ENCODE peak calls at places on chromosomes 1 and 21, in five cellular contexts. One of them, this sample, is unnamed.

GRCh38 chr21:33136898-33137502 is 67.1 kb downstream of the OLIG1 start:
- DNase-seq in H9: no peak
- DNase-seq in IMR-90: no peak
- DNase-seq in neuronal stem cell: no peak
- DNase-seq in mesenchymal stem cell: no peak
- DNase-seq in this sample: no peak

GRCh38 chr1:54865238-54866073 is 21.5 kb downstream of the DHCR24 start:
- DNase-seq in H9: peak; percentile 18
- DNase-seq in mesenchymal stem cell: no peak
- DNase-seq in IMR-90: no peak
- DNase-seq in neuronal stem cell: no peak
- DNase-seq in this sample: no peak

GRCh38 chr21:39137248-39138186 is 45.7 kb downstream of the PSMG1 start:
- DNase-seq in mesenchymal stem cell: peak; percentile 50
- DNase-seq in H9: peak; percentile 71
- DNase-seq in neuronal stem cell: no peak
- DNase-seq in IMR-90: peak; percentile 24
- DNase-seq in this sample: peak; percentile 90

GRCh38 chr21:32826317-32827167 is 55.0 kb upstream of the PAXBP1 start:
- DNase-seq in mesenchymal stem cell: peak; percentile 51
- DNase-seq in IMR-90: peak; percentile 63
- DNase-seq in H9: peak; percentile 57
- DNase-seq in neuronal stem cell: no peak
- DNase-seq in this sample: peak; percentile 73

GRCh38 chr1:61851849-61852692 is 109.8 kb downstream of the PATJ start:
- DNase-seq in neuronal stem cell: peak; percentile 51
- DNase-seq in IMR-90: peak; percentile 79
- DNase-seq in mesenchymal stem cell: peak; percentile 71
- DNase-seq in H9: no peak
- DNase-seq in this sample: peak; percentile 63

GRCh38 chr1:230940848-230941247 is 37.8 kb downstream of the TTC13 start:
- DNase-seq in mesenchymal stem cell: peak; percentile 35
- DNase-seq in IMR-90: peak; percentile 65
- DNase-seq in neuronal stem cell: no peak
- DNase-seq in H9: no peak
- DNase-seq in this sample: no peak

GRCh38 chr1:40477680-40478057 is 579 bp downstream of the ZFP69 start:
- DNase-seq in mesenchymal stem cell: peak; percentile 45
- DNase-seq in H9: no peak
- DNase-seq in IMR-90: peak; percentile 16
- DNase-seq in neuronal stem cell: no peak
- DNase-seq in this sample: no peak

GRCh38 chr1:116986531-116987255 is 14.9 kb upstream of the CD101 start:
- DNase-seq in IMR-90: no peak
- DNase-seq in H9: peak; percentile 36
- DNase-seq in neuronal stem cell: no peak
- DNase-seq in mesenchymal stem cell: no peak
- DNase-seq in this sample: no peak

GRCh38 chr21:35342440-35342839 is 293.3 kb upstream of the RUNX1 start:
- DNase-seq in neuronal stem cell: no peak
- DNase-seq in mesenchymal stem cell: no peak
- DNase-seq in IMR-90: no peak
- DNase-seq in H9: no peak
- DNase-seq in this sample: no peak

GRCh38 chr21:17468698-17469097 is 44.1 kb upstream of the CXADR start:
- DNase-seq in neuronal stem cell: no peak
- DNase-seq in mesenchymal stem cell: no peak
- DNase-seq in IMR-90: no peak
- DNase-seq in H9: no peak
- DNase-seq in this sample: no peak

GRCh38 chr1:2027961-2028583 is 8.9 kb downstream of the GABRD start:
- DNase-seq in neuronal stem cell: no peak
- DNase-seq in H9: no peak
- DNase-seq in mesenchymal stem cell: no peak
- DNase-seq in IMR-90: no peak
- DNase-seq in this sample: no peak

GRCh38 chr1:25433389-25434186 is 2.9 kb downstream of the MACO1 start:
- DNase-seq in mesenchymal stem cell: no peak
- DNase-seq in neuronal stem cell: no peak
- DNase-seq in IMR-90: no peak
- DNase-seq in H9: no peak
- DNase-seq in this sample: no peak
- H3K23ac ChIP-seq in mesenchymal stem cell: no peak overlapping the region
- H3K23ac ChIP-seq in neuronal stem cell: no peak overlapping the region
- H3K23ac ChIP-seq in IMR-90: peak overlapping the region; percentile 49
- H3K23ac ChIP-seq in H9: no peak overlapping the region
- H3K23ac ChIP-seq in this sample: peak overlapping the region; percentile 48

GRCh38 chr1:27634982-27635362 is at the start of gene FGR:
- DNase-seq in H9: no peak
- DNase-seq in neuronal stem cell: no peak
- DNase-seq in IMR-90: no peak
- DNase-seq in mesenchymal stem cell: no peak
- DNase-seq in this sample: no peak
- H3K23ac ChIP-seq in H9: no peak within 1 kb of the TSS
- H3K23ac ChIP-seq in neuronal stem cell: peak within 1 kb of the TSS; percentile 46
- H3K23ac ChIP-seq in IMR-90: no peak within 1 kb of the TSS
- H3K23ac ChIP-seq in mesenchymal stem cell: no peak within 1 kb of the TSS
- H3K23ac ChIP-seq in this sample: no peak within 1 kb of the TSS

GRCh38 chr1:38852780-38853179 is 6.8 kb downstream of the RRAGC start:
- DNase-seq in IMR-90: no peak
- DNase-seq in H9: no peak
- DNase-seq in neuronal stem cell: no peak
- DNase-seq in mesenchymal stem cell: no peak
- DNase-seq in this sample: no peak
- H3K23ac ChIP-seq in IMR-90: no peak overlapping the region
- H3K23ac ChIP-seq in H9: no peak overlapping the region
- H3K23ac ChIP-seq in neuronal stem cell: no peak overlapping the region
- H3K23ac ChIP-seq in mesenchymal stem cell: no peak overlapping the region
- H3K23ac ChIP-seq in this sample: no peak overlapping the region

GRCh38 chr1:86913399-86913895 is 479 bp downstream of the SELENOF start:
- DNase-seq in neuronal stem cell: no peak
- DNase-seq in mesenchymal stem cell: peak; percentile 80
- DNase-seq in H9: no peak
- DNase-seq in IMR-90: peak; percentile 48
- DNase-seq in this sample: no peak
- H3K23ac ChIP-seq in neuronal stem cell: no peak overlapping the region
- H3K23ac ChIP-seq in mesenchymal stem cell: no peak overlapping the region
- H3K23ac ChIP-seq in H9: peak overlapping the region; percentile 58
- H3K23ac ChIP-seq in IMR-90: peak overlapping the region; percentile 98
- H3K23ac ChIP-seq in this sample: no peak overlapping the region

DNA sequence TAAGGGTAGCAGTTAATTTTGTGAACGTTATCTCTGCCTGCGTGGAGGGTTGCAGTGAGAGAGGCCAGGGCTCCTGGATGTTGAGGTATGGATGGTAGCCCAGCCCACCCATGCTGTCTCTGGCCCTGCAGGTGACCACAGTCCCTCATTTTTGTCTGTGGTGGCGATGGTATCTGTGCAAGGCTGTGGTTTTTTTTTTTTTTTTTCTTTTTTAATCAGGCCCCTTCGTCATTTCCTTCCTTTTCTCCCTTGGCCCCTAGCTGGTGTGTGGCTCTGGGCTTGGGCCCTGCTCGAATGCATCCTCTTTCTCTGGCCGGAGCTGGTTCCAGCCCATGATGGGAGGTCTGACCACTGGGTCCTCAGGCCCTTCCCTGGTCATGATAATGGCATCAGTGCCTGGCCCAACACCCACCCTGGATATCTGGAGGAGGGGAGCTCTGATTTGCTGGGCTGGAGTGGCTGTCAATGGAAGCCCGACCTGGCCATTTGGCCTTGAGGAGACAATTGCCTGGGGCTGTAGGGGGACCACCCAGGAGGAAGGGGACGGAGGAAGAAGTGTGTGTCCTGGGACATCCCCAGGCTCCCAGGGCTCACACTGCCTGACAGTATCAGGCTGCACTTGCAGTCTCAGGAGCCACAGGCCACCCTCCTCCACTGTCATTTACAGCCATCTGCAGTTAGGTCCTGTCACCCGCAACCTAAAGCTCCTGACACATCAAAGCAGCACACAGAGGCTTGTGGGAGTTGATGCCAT is 8.1 kb upstream of the RNF187 start:
- DNase-seq in neuronal stem cell: no peak
- DNase-seq in mesenchymal stem cell: no peak
- DNase-seq in IMR-90: no peak
- DNase-seq in H9: peak; percentile 68
- DNase-seq in this sample: peak; percentile 76
- H3K23ac ChIP-seq in neuronal stem cell: no peak overlapping the region
- H3K23ac ChIP-seq in mesenchymal stem cell: no peak overlapping the region
- H3K23ac ChIP-seq in IMR-90: no peak overlapping the region
- H3K23ac ChIP-seq in H9: no peak overlapping the region
- H3K23ac ChIP-seq in this sample: no peak overlapping the region

GRCh38 chr1:45354838-45355237 is 14.6 kb upstream of the MUTYH start:
- DNase-seq in neuronal stem cell: no peak
- DNase-seq in IMR-90: no peak
- DNase-seq in mesenchymal stem cell: no peak
- DNase-seq in H9: no peak
- DNase-seq in this sample: no peak

GRCh38 chr1:45355683-45356082 is 15.4 kb upstream of the MUTYH start:
- DNase-seq in H9: no peak
- DNase-seq in IMR-90: peak; percentile 16
- DNase-seq in neuronal stem cell: no peak
- DNase-seq in mesenchymal stem cell: no peak
- DNase-seq in this sample: no peak

GRCh38 chr1:45353685-45354084 is 13.4 kb upstream of the MUTYH start:
- DNase-seq in neuronal stem cell: no peak
- DNase-seq in IMR-90: no peak
- DNase-seq in mesenchymal stem cell: no peak
- DNase-seq in H9: no peak
- DNase-seq in this sample: no peak

GRCh38 chr1:45359882-45360513 is 19.8 kb upstream of the MUTYH start:
- DNase-seq in mesenchymal stem cell: peak; percentile 68
- DNase-seq in neuronal stem cell: no peak
- DNase-seq in H9: no peak
- DNase-seq in IMR-90: peak; percentile 77
- DNase-seq in this sample: peak; percentile 49

GRCh38 chr1:45356186-45356585 is 15.9 kb upstream of the MUTYH start:
- DNase-seq in H9: no peak
- DNase-seq in mesenchymal stem cell: no peak
- DNase-seq in IMR-90: peak; percentile 55
- DNase-seq in neuronal stem cell: no peak
- DNase-seq in this sample: peak; percentile 17
- H3K23ac ChIP-seq in H9: no peak overlapping the region
- H3K23ac ChIP-seq in mesenchymal stem cell: no peak overlapping the region
- H3K23ac ChIP-seq in IMR-90: no peak overlapping the region
- H3K23ac ChIP-seq in neuronal stem cell: no peak overlapping the region
- H3K23ac ChIP-seq in this sample: no peak overlapping the region